ENCODE peak calls at places on chromosomes 11 and 22, in ten cellular contexts. One of them, this sample, is unnamed.

GRCh38 chr11:37946155-37946766 is 1348.2 kb upstream of the RAG2 start:
- DNase-seq in NCI-H1092: no peak
- DNase-seq in activated CD4-positive, alpha-beta T cell treated with anti-CD3 and anti-CD28 coated beads, Interleukin-2, amount 50 U/mL, for 48 hours: peak
- DNase-seq in progenitor cell of endocrine pancreas: no peak
- DNase-seq in GF-D8: no peak
- DNase-seq in activated T-helper 2 cell treated with anti-CD3 and anti-CD28 coated beads, Interferon-gamma antibody, Interleukin-2, Interleukin-4, amounts not matched to agents 10 μg/mL and 5 μg/mL and 100 μg/mL, durations not matched to agents 14 hours and 24 hours and 36 hours: no peak
- DNase-seq in dermis blood vessel endothelial cell: peak
- DNase-seq in T47D: no peak
- DNase-seq in stimulated activated naive CD8-positive, alpha-beta T cell treated with anti-CD3 and anti-CD28 coated beads, Interleukin-15, Interleukin-2, amounts not matched to agents 100 U/mL and 50 U/mL, for 24 hours: peak
- DNase-seq in CD4-positive, CD25-positive, alpha-beta regulatory T cell: no peak
- DNase-seq in this sample: peak

GRCh38 chr11:17703951-17704350 is 15.4 kb upstream of the MYOD1 start:
- DNase-seq in dermis blood vessel endothelial cell: peak
- DNase-seq in CD4-positive, CD25-positive, alpha-beta regulatory T cell: no peak
- DNase-seq in GF-D8: no peak
- DNase-seq in NCI-H1092: no peak
- DNase-seq in activated CD4-positive, alpha-beta T cell treated with anti-CD3 and anti-CD28 coated beads, Interleukin-2, amount 50 U/mL, for 48 hours: no peak
- DNase-seq in stimulated activated naive CD8-positive, alpha-beta T cell treated with anti-CD3 and anti-CD28 coated beads, Interleukin-15, Interleukin-2, amounts not matched to agents 100 U/mL and 50 U/mL, for 24 hours: no peak
- DNase-seq in activated T-helper 2 cell treated with anti-CD3 and anti-CD28 coated beads, Interferon-gamma antibody, Interleukin-2, Interleukin-4, amounts not matched to agents 10 μg/mL and 5 μg/mL and 100 μg/mL, durations not matched to agents 14 hours and 24 hours and 36 hours: no peak
- DNase-seq in progenitor cell of endocrine pancreas: no peak
- DNase-seq in T47D: peak
- DNase-seq in this sample: no peak

GRCh38 chr11:74702383-74703007 is 28.7 kb downstream of the CHRDL2 start:
- DNase-seq in GF-D8: no peak
- DNase-seq in T47D: peak
- DNase-seq in stimulated activated naive CD8-positive, alpha-beta T cell treated with anti-CD3 and anti-CD28 coated beads, Interleukin-15, Interleukin-2, amounts not matched to agents 100 U/mL and 50 U/mL, for 24 hours: peak
- DNase-seq in progenitor cell of endocrine pancreas: peak
- DNase-seq in activated CD4-positive, alpha-beta T cell treated with anti-CD3 and anti-CD28 coated beads, Interleukin-2, amount 50 U/mL, for 48 hours: peak
- DNase-seq in CD4-positive, CD25-positive, alpha-beta regulatory T cell: peak
- DNase-seq in activated T-helper 2 cell treated with anti-CD3 and anti-CD28 coated beads, Interferon-gamma antibody, Interleukin-2, Interleukin-4, amounts not matched to agents 10 μg/mL and 5 μg/mL and 100 μg/mL, durations not matched to agents 14 hours and 24 hours and 36 hours: peak
- DNase-seq in dermis blood vessel endothelial cell: peak
- DNase-seq in NCI-H1092: peak
- DNase-seq in this sample: peak

GRCh38 chr11:12182650-12183511 is 72.5 kb downstream of the MICAL2 start:
- DNase-seq in NCI-H1092: no peak
- DNase-seq in GF-D8: no peak
- DNase-seq in CD4-positive, CD25-positive, alpha-beta regulatory T cell: no peak
- DNase-seq in activated T-helper 2 cell treated with anti-CD3 and anti-CD28 coated beads, Interferon-gamma antibody, Interleukin-2, Interleukin-4, amounts not matched to agents 10 μg/mL and 5 μg/mL and 100 μg/mL, durations not matched to agents 14 hours and 24 hours and 36 hours: no peak
- DNase-seq in dermis blood vessel endothelial cell: peak
- DNase-seq in stimulated activated naive CD8-positive, alpha-beta T cell treated with anti-CD3 and anti-CD28 coated beads, Interleukin-15, Interleukin-2, amounts not matched to agents 100 U/mL and 50 U/mL, for 24 hours: peak
- DNase-seq in T47D: no peak
- DNase-seq in progenitor cell of endocrine pancreas: no peak
- DNase-seq in activated CD4-positive, alpha-beta T cell treated with anti-CD3 and anti-CD28 coated beads, Interleukin-2, amount 50 U/mL, for 48 hours: no peak
- DNase-seq in this sample: peak

GRCh38 chr22:23094695-23095466 is 24.6 kb downstream of the GNAZ start:
- DNase-seq in progenitor cell of endocrine pancreas: no peak
- DNase-seq in GF-D8: no peak
- DNase-seq in activated CD4-positive, alpha-beta T cell treated with anti-CD3 and anti-CD28 coated beads, Interleukin-2, amount 50 U/mL, for 48 hours: no peak
- DNase-seq in activated T-helper 2 cell treated with anti-CD3 and anti-CD28 coated beads, Interferon-gamma antibody, Interleukin-2, Interleukin-4, amounts not matched to agents 10 μg/mL and 5 μg/mL and 100 μg/mL, durations not matched to agents 14 hours and 24 hours and 36 hours: no peak
- DNase-seq in T47D: no peak
- DNase-seq in dermis blood vessel endothelial cell: no peak
- DNase-seq in stimulated activated naive CD8-positive, alpha-beta T cell treated with anti-CD3 and anti-CD28 coated beads, Interleukin-15, Interleukin-2, amounts not matched to agents 100 U/mL and 50 U/mL, for 24 hours: no peak
- DNase-seq in CD4-positive, CD25-positive, alpha-beta regulatory T cell: no peak
- DNase-seq in NCI-H1092: peak
- DNase-seq in this sample: no peak

GRCh38 chr11:103676413-103676812 is 360.0 kb upstream of the DDI1 start:
- DNase-seq in activated T-helper 2 cell treated with anti-CD3 and anti-CD28 coated beads, Interferon-gamma antibody, Interleukin-2, Interleukin-4, amounts not matched to agents 10 μg/mL and 5 μg/mL and 100 μg/mL, durations not matched to agents 14 hours and 24 hours and 36 hours: no peak
- DNase-seq in progenitor cell of endocrine pancreas: no peak
- DNase-seq in CD4-positive, CD25-positive, alpha-beta regulatory T cell: no peak
- DNase-seq in dermis blood vessel endothelial cell: no peak
- DNase-seq in activated CD4-positive, alpha-beta T cell treated with anti-CD3 and anti-CD28 coated beads, Interleukin-2, amount 50 U/mL, for 48 hours: no peak
- DNase-seq in GF-D8: no peak
- DNase-seq in NCI-H1092: no peak
- DNase-seq in stimulated activated naive CD8-positive, alpha-beta T cell treated with anti-CD3 and anti-CD28 coated beads, Interleukin-15, Interleukin-2, amounts not matched to agents 100 U/mL and 50 U/mL, for 24 hours: no peak
- DNase-seq in T47D: no peak
- DNase-seq in this sample: no peak

GRCh38 chr11:13637125-13638119 is 31.0 kb upstream of the FAR1 start:
- DNase-seq in CD4-positive, CD25-positive, alpha-beta regulatory T cell: no peak
- DNase-seq in progenitor cell of endocrine pancreas: no peak
- DNase-seq in dermis blood vessel endothelial cell: no peak
- DNase-seq in activated CD4-positive, alpha-beta T cell treated with anti-CD3 and anti-CD28 coated beads, Interleukin-2, amount 50 U/mL, for 48 hours: no peak
- DNase-seq in GF-D8: no peak
- DNase-seq in T47D: no peak
- DNase-seq in stimulated activated naive CD8-positive, alpha-beta T cell treated with anti-CD3 and anti-CD28 coated beads, Interleukin-15, Interleukin-2, amounts not matched to agents 100 U/mL and 50 U/mL, for 24 hours: no peak
- DNase-seq in activated T-helper 2 cell treated with anti-CD3 and anti-CD28 coated beads, Interferon-gamma antibody, Interleukin-2, Interleukin-4, amounts not matched to agents 10 μg/mL and 5 μg/mL and 100 μg/mL, durations not matched to agents 14 hours and 24 hours and 36 hours: no peak
- DNase-seq in NCI-H1092: no peak
- DNase-seq in this sample: no peak

GRCh38 chr11:9982127-9982795 is 311.8 kb downstream of the SBF2 start:
- DNase-seq in T47D: no peak
- DNase-seq in CD4-positive, CD25-positive, alpha-beta regulatory T cell: no peak
- DNase-seq in GF-D8: no peak
- DNase-seq in dermis blood vessel endothelial cell: peak
- DNase-seq in NCI-H1092: no peak
- DNase-seq in progenitor cell of endocrine pancreas: no peak
- DNase-seq in stimulated activated naive CD8-positive, alpha-beta T cell treated with anti-CD3 and anti-CD28 coated beads, Interleukin-15, Interleukin-2, amounts not matched to agents 100 U/mL and 50 U/mL, for 24 hours: no peak
- DNase-seq in activated T-helper 2 cell treated with anti-CD3 and anti-CD28 coated beads, Interferon-gamma antibody, Interleukin-2, Interleukin-4, amounts not matched to agents 10 μg/mL and 5 μg/mL and 100 μg/mL, durations not matched to agents 14 hours and 24 hours and 36 hours: no peak
- DNase-seq in activated CD4-positive, alpha-beta T cell treated with anti-CD3 and anti-CD28 coated beads, Interleukin-2, amount 50 U/mL, for 48 hours: no peak
- DNase-seq in this sample: no peak

GRCh38 chr11:115802641-115803040 is 298.4 kb upstream of the CADM1 start:
- DNase-seq in T47D: no peak
- DNase-seq in GF-D8: no peak
- DNase-seq in stimulated activated naive CD8-positive, alpha-beta T cell treated with anti-CD3 and anti-CD28 coated beads, Interleukin-15, Interleukin-2, amounts not matched to agents 100 U/mL and 50 U/mL, for 24 hours: no peak
- DNase-seq in NCI-H1092: no peak
- DNase-seq in dermis blood vessel endothelial cell: no peak
- DNase-seq in activated T-helper 2 cell treated with anti-CD3 and anti-CD28 coated beads, Interferon-gamma antibody, Interleukin-2, Interleukin-4, amounts not matched to agents 10 μg/mL and 5 μg/mL and 100 μg/mL, durations not matched to agents 14 hours and 24 hours and 36 hours: no peak
- DNase-seq in activated CD4-positive, alpha-beta T cell treated with anti-CD3 and anti-CD28 coated beads, Interleukin-2, amount 50 U/mL, for 48 hours: no peak
- DNase-seq in progenitor cell of endocrine pancreas: no peak
- DNase-seq in CD4-positive, CD25-positive, alpha-beta regulatory T cell: no peak
- DNase-seq in this sample: no peak

GRCh38 chr22:45818130-45819085 is 146.8 kb downstream of the ATXN10 start:
- DNase-seq in GF-D8: no peak
- DNase-seq in dermis blood vessel endothelial cell: no peak
- DNase-seq in NCI-H1092: no peak
- DNase-seq in T47D: no peak
- DNase-seq in progenitor cell of endocrine pancreas: no peak
- DNase-seq in CD4-positive, CD25-positive, alpha-beta regulatory T cell: no peak
- DNase-seq in activated CD4-positive, alpha-beta T cell treated with anti-CD3 and anti-CD28 coated beads, Interleukin-2, amount 50 U/mL, for 48 hours: no peak
- DNase-seq in activated T-helper 2 cell treated with anti-CD3 and anti-CD28 coated beads, Interferon-gamma antibody, Interleukin-2, Interleukin-4, amounts not matched to agents 10 μg/mL and 5 μg/mL and 100 μg/mL, durations not matched to agents 14 hours and 24 hours and 36 hours: no peak
- DNase-seq in stimulated activated naive CD8-positive, alpha-beta T cell treated with anti-CD3 and anti-CD28 coated beads, Interleukin-15, Interleukin-2, amounts not matched to agents 100 U/mL and 50 U/mL, for 24 hours: no peak
- DNase-seq in this sample: peak

GRCh38 chr11:74341926-74342325 is 30.5 kb upstream of the P4HA3 start:
- DNase-seq in T47D: no peak
- DNase-seq in NCI-H1092: no peak
- DNase-seq in activated CD4-positive, alpha-beta T cell treated with anti-CD3 and anti-CD28 coated beads, Interleukin-2, amount 50 U/mL, for 48 hours: no peak
- DNase-seq in dermis blood vessel endothelial cell: peak
- DNase-seq in activated T-helper 2 cell treated with anti-CD3 and anti-CD28 coated beads, Interferon-gamma antibody, Interleukin-2, Interleukin-4, amounts not matched to agents 10 μg/mL and 5 μg/mL and 100 μg/mL, durations not matched to agents 14 hours and 24 hours and 36 hours: no peak
- DNase-seq in stimulated activated naive CD8-positive, alpha-beta T cell treated with anti-CD3 and anti-CD28 coated beads, Interleukin-15, Interleukin-2, amounts not matched to agents 100 U/mL and 50 U/mL, for 24 hours: no peak
- DNase-seq in progenitor cell of endocrine pancreas: no peak
- DNase-seq in GF-D8: no peak
- DNase-seq in CD4-positive, CD25-positive, alpha-beta regulatory T cell: no peak
- DNase-seq in this sample: no peak

GRCh38 chr11:64619811-64620285 is 28.8 kb downstream of the SLC22A12 start:
- DNase-seq in stimulated activated naive CD8-positive, alpha-beta T cell treated with anti-CD3 and anti-CD28 coated beads, Interleukin-15, Interleukin-2, amounts not matched to agents 100 U/mL and 50 U/mL, for 24 hours: no peak
- DNase-seq in CD4-positive, CD25-positive, alpha-beta regulatory T cell: no peak
- DNase-seq in dermis blood vessel endothelial cell: peak
- DNase-seq in NCI-H1092: peak
- DNase-seq in progenitor cell of endocrine pancreas: no peak
- DNase-seq in T47D: no peak
- DNase-seq in GF-D8: no peak
- DNase-seq in activated T-helper 2 cell treated with anti-CD3 and anti-CD28 coated beads, Interferon-gamma antibody, Interleukin-2, Interleukin-4, amounts not matched to agents 10 μg/mL and 5 μg/mL and 100 μg/mL, durations not matched to agents 14 hours and 24 hours and 36 hours: no peak
- DNase-seq in activated CD4-positive, alpha-beta T cell treated with anti-CD3 and anti-CD28 coated beads, Interleukin-2, amount 50 U/mL, for 48 hours: peak
- DNase-seq in this sample: peak

GRCh38 chr22:17633217-17633997 is 4.9 kb upstream of the ATP6V1E1 start:
- DNase-seq in dermis blood vessel endothelial cell: no peak
- DNase-seq in GF-D8: no peak
- DNase-seq in T47D: no peak
- DNase-seq in progenitor cell of endocrine pancreas: no peak
- DNase-seq in CD4-positive, CD25-positive, alpha-beta regulatory T cell: no peak
- DNase-seq in stimulated activated naive CD8-positive, alpha-beta T cell treated with anti-CD3 and anti-CD28 coated beads, Interleukin-15, Interleukin-2, amounts not matched to agents 100 U/mL and 50 U/mL, for 24 hours: no peak
- DNase-seq in NCI-H1092: no peak
- DNase-seq in activated T-helper 2 cell treated with anti-CD3 and anti-CD28 coated beads, Interferon-gamma antibody, Interleukin-2, Interleukin-4, amounts not matched to agents 10 μg/mL and 5 μg/mL and 100 μg/mL, durations not matched to agents 14 hours and 24 hours and 36 hours: no peak
- DNase-seq in activated CD4-positive, alpha-beta T cell treated with anti-CD3 and anti-CD28 coated beads, Interleukin-2, amount 50 U/mL, for 48 hours: no peak
- DNase-seq in this sample: peak

GRCh38 chr22:49181942-49182341 is 645.7 kb downstream of the BRD1 start:
- DNase-seq in GF-D8: no peak
- DNase-seq in activated CD4-positive, alpha-beta T cell treated with anti-CD3 and anti-CD28 coated beads, Interleukin-2, amount 50 U/mL, for 48 hours: no peak
- DNase-seq in dermis blood vessel endothelial cell: no peak
- DNase-seq in stimulated activated naive CD8-positive, alpha-beta T cell treated with anti-CD3 and anti-CD28 coated beads, Interleukin-15, Interleukin-2, amounts not matched to agents 100 U/mL and 50 U/mL, for 24 hours: no peak
- DNase-seq in progenitor cell of endocrine pancreas: no peak
- DNase-seq in activated T-helper 2 cell treated with anti-CD3 and anti-CD28 coated beads, Interferon-gamma antibody, Interleukin-2, Interleukin-4, amounts not matched to agents 10 μg/mL and 5 μg/mL and 100 μg/mL, durations not matched to agents 14 hours and 24 hours and 36 hours: no peak
- DNase-seq in CD4-positive, CD25-positive, alpha-beta regulatory T cell: no peak
- DNase-seq in NCI-H1092: no peak
- DNase-seq in T47D: no peak
- DNase-seq in this sample: no peak

GRCh38 chr11:132312161-132312560 is 941.7 kb downstream of the NTM start:
- DNase-seq in activated CD4-positive, alpha-beta T cell treated with anti-CD3 and anti-CD28 coated beads, Interleukin-2, amount 50 U/mL, for 48 hours: no peak
- DNase-seq in activated T-helper 2 cell treated with anti-CD3 and anti-CD28 coated beads, Interferon-gamma antibody, Interleukin-2, Interleukin-4, amounts not matched to agents 10 μg/mL and 5 μg/mL and 100 μg/mL, durations not matched to agents 14 hours and 24 hours and 36 hours: no peak
- DNase-seq in NCI-H1092: no peak
- DNase-seq in progenitor cell of endocrine pancreas: no peak
- DNase-seq in stimulated activated naive CD8-positive, alpha-beta T cell treated with anti-CD3 and anti-CD28 coated beads, Interleukin-15, Interleukin-2, amounts not matched to agents 100 U/mL and 50 U/mL, for 24 hours: no peak
- DNase-seq in dermis blood vessel endothelial cell: peak
- DNase-seq in CD4-positive, CD25-positive, alpha-beta regulatory T cell: no peak
- DNase-seq in GF-D8: no peak
- DNase-seq in T47D: no peak
- DNase-seq in this sample: peak

GRCh38 chr22:22342697-22343602 is 98.4 kb downstream of the VPREB1 start:
- DNase-seq in T47D: peak
- DNase-seq in activated T-helper 2 cell treated with anti-CD3 and anti-CD28 coated beads, Interferon-gamma antibody, Interleukin-2, Interleukin-4, amounts not matched to agents 10 μg/mL and 5 μg/mL and 100 μg/mL, durations not matched to agents 14 hours and 24 hours and 36 hours: peak
- DNase-seq in CD4-positive, CD25-positive, alpha-beta regulatory T cell: peak
- DNase-seq in GF-D8: no peak
- DNase-seq in stimulated activated naive CD8-positive, alpha-beta T cell treated with anti-CD3 and anti-CD28 coated beads, Interleukin-15, Interleukin-2, amounts not matched to agents 100 U/mL and 50 U/mL, for 24 hours: peak
- DNase-seq in NCI-H1092: peak
- DNase-seq in dermis blood vessel endothelial cell: peak
- DNase-seq in activated CD4-positive, alpha-beta T cell treated with anti-CD3 and anti-CD28 coated beads, Interleukin-2, amount 50 U/mL, for 48 hours: peak
- DNase-seq in progenitor cell of endocrine pancreas: peak
- DNase-seq in this sample: peak

GRCh38 chr11:18490319-18490718 is 34.7 kb downstream of the LDHAL6A start:
- DNase-seq in activated T-helper 2 cell treated with anti-CD3 and anti-CD28 coated beads, Interferon-gamma antibody, Interleukin-2, Interleukin-4, amounts not matched to agents 10 μg/mL and 5 μg/mL and 100 μg/mL, durations not matched to agents 14 hours and 24 hours and 36 hours: no peak
- DNase-seq in stimulated activated naive CD8-positive, alpha-beta T cell treated with anti-CD3 and anti-CD28 coated beads, Interleukin-15, Interleukin-2, amounts not matched to agents 100 U/mL and 50 U/mL, for 24 hours: no peak
- DNase-seq in activated CD4-positive, alpha-beta T cell treated with anti-CD3 and anti-CD28 coated beads, Interleukin-2, amount 50 U/mL, for 48 hours: no peak
- DNase-seq in GF-D8: no peak
- DNase-seq in CD4-positive, CD25-positive, alpha-beta regulatory T cell: no peak
- DNase-seq in NCI-H1092: no peak
- DNase-seq in dermis blood vessel endothelial cell: no peak
- DNase-seq in progenitor cell of endocrine pancreas: no peak
- DNase-seq in T47D: no peak
- DNase-seq in this sample: peak

GRCh38 chr11:3909901-3910300 is 54.4 kb downstream of the STIM1 start:
- DNase-seq in stimulated activated naive CD8-positive, alpha-beta T cell treated with anti-CD3 and anti-CD28 coated beads, Interleukin-15, Interleukin-2, amounts not matched to agents 100 U/mL and 50 U/mL, for 24 hours: no peak
- DNase-seq in NCI-H1092: no peak
- DNase-seq in activated CD4-positive, alpha-beta T cell treated with anti-CD3 and anti-CD28 coated beads, Interleukin-2, amount 50 U/mL, for 48 hours: no peak
- DNase-seq in T47D: no peak
- DNase-seq in activated T-helper 2 cell treated with anti-CD3 and anti-CD28 coated beads, Interferon-gamma antibody, Interleukin-2, Interleukin-4, amounts not matched to agents 10 μg/mL and 5 μg/mL and 100 μg/mL, durations not matched to agents 14 hours and 24 hours and 36 hours: no peak
- DNase-seq in CD4-positive, CD25-positive, alpha-beta regulatory T cell: no peak
- DNase-seq in GF-D8: no peak
- DNase-seq in progenitor cell of endocrine pancreas: no peak
- DNase-seq in dermis blood vessel endothelial cell: no peak
- DNase-seq in this sample: no peak

GRCh38 chr22:36954251-36955014 is 41.0 kb downstream of the CSF2RB start:
- DNase-seq in CD4-positive, CD25-positive, alpha-beta regulatory T cell: no peak
- DNase-seq in stimulated activated naive CD8-positive, alpha-beta T cell treated with anti-CD3 and anti-CD28 coated beads, Interleukin-15, Interleukin-2, amounts not matched to agents 100 U/mL and 50 U/mL, for 24 hours: no peak
- DNase-seq in progenitor cell of endocrine pancreas: no peak
- DNase-seq in activated T-helper 2 cell treated with anti-CD3 and anti-CD28 coated beads, Interferon-gamma antibody, Interleukin-2, Interleukin-4, amounts not matched to agents 10 μg/mL and 5 μg/mL and 100 μg/mL, durations not matched to agents 14 hours and 24 hours and 36 hours: no peak
- DNase-seq in activated CD4-positive, alpha-beta T cell treated with anti-CD3 and anti-CD28 coated beads, Interleukin-2, amount 50 U/mL, for 48 hours: no peak
- DNase-seq in dermis blood vessel endothelial cell: no peak
- DNase-seq in T47D: no peak
- DNase-seq in GF-D8: no peak
- DNase-seq in NCI-H1092: no peak
- DNase-seq in this sample: no peak

GRCh38 chr22:44398791-44399190 is 86.0 kb upstream of the SHISAL1 start:
- DNase-seq in activated T-helper 2 cell treated with anti-CD3 and anti-CD28 coated beads, Interferon-gamma antibody, Interleukin-2, Interleukin-4, amounts not matched to agents 10 μg/mL and 5 μg/mL and 100 μg/mL, durations not matched to agents 14 hours and 24 hours and 36 hours: no peak
- DNase-seq in CD4-positive, CD25-positive, alpha-beta regulatory T cell: no peak
- DNase-seq in NCI-H1092: no peak
- DNase-seq in progenitor cell of endocrine pancreas: peak
- DNase-seq in stimulated activated naive CD8-positive, alpha-beta T cell treated with anti-CD3 and anti-CD28 coated beads, Interleukin-15, Interleukin-2, amounts not matched to agents 100 U/mL and 50 U/mL, for 24 hours: no peak
- DNase-seq in activated CD4-positive, alpha-beta T cell treated with anti-CD3 and anti-CD28 coated beads, Interleukin-2, amount 50 U/mL, for 48 hours: no peak
- DNase-seq in T47D: no peak
- DNase-seq in dermis blood vessel endothelial cell: no peak
- DNase-seq in GF-D8: no peak
- DNase-seq in this sample: no peak

GRCh38 chr11:72633068-72633467 is 41.2 kb downstream of the PDE2A start:
- DNase-seq in dermis blood vessel endothelial cell: no peak
- DNase-seq in stimulated activated naive CD8-positive, alpha-beta T cell treated with anti-CD3 and anti-CD28 coated beads, Interleukin-15, Interleukin-2, amounts not matched to agents 100 U/mL and 50 U/mL, for 24 hours: no peak
- DNase-seq in CD4-positive, CD25-positive, alpha-beta regulatory T cell: no peak
- DNase-seq in T47D: no peak
- DNase-seq in NCI-H1092: no peak
- DNase-seq in progenitor cell of endocrine pancreas: no peak
- DNase-seq in activated T-helper 2 cell treated with anti-CD3 and anti-CD28 coated beads, Interferon-gamma antibody, Interleukin-2, Interleukin-4, amounts not matched to agents 10 μg/mL and 5 μg/mL and 100 μg/mL, durations not matched to agents 14 hours and 24 hours and 36 hours: no peak
- DNase-seq in activated CD4-positive, alpha-beta T cell treated with anti-CD3 and anti-CD28 coated beads, Interleukin-2, amount 50 U/mL, for 48 hours: no peak
- DNase-seq in GF-D8: no peak
- DNase-seq in this sample: no peak

GRCh38 chr11:3859373-3859881 is 4.0 kb downstream of the STIM1 start:
- DNase-seq in GF-D8: no peak
- DNase-seq in stimulated activated naive CD8-positive, alpha-beta T cell treated with anti-CD3 and anti-CD28 coated beads, Interleukin-15, Interleukin-2, amounts not matched to agents 100 U/mL and 50 U/mL, for 24 hours: peak
- DNase-seq in activated CD4-positive, alpha-beta T cell treated with anti-CD3 and anti-CD28 coated beads, Interleukin-2, amount 50 U/mL, for 48 hours: no peak
- DNase-seq in NCI-H1092: no peak
- DNase-seq in T47D: no peak
- DNase-seq in activated T-helper 2 cell treated with anti-CD3 and anti-CD28 coated beads, Interferon-gamma antibody, Interleukin-2, Interleukin-4, amounts not matched to agents 10 μg/mL and 5 μg/mL and 100 μg/mL, durations not matched to agents 14 hours and 24 hours and 36 hours: no peak
- DNase-seq in dermis blood vessel endothelial cell: no peak
- DNase-seq in progenitor cell of endocrine pancreas: no peak
- DNase-seq in CD4-positive, CD25-positive, alpha-beta regulatory T cell: no peak
- DNase-seq in this sample: no peak

GRCh38 chr11:135075740-135076139 is 663.7 kb upstream of the B3GAT1 start:
- DNase-seq in stimulated activated naive CD8-positive, alpha-beta T cell treated with anti-CD3 and anti-CD28 coated beads, Interleukin-15, Interleukin-2, amounts not matched to agents 100 U/mL and 50 U/mL, for 24 hours: peak
- DNase-seq in activated T-helper 2 cell treated with anti-CD3 and anti-CD28 coated beads, Interferon-gamma antibody, Interleukin-2, Interleukin-4, amounts not matched to agents 10 μg/mL and 5 μg/mL and 100 μg/mL, durations not matched to agents 14 hours and 24 hours and 36 hours: peak
- DNase-seq in CD4-positive, CD25-positive, alpha-beta regulatory T cell: peak
- DNase-seq in progenitor cell of endocrine pancreas: no peak
- DNase-seq in NCI-H1092: no peak
- DNase-seq in activated CD4-positive, alpha-beta T cell treated with anti-CD3 and anti-CD28 coated beads, Interleukin-2, amount 50 U/mL, for 48 hours: peak
- DNase-seq in T47D: no peak
- DNase-seq in dermis blood vessel endothelial cell: peak
- DNase-seq in GF-D8: no peak
- DNase-seq in this sample: peak

GRCh38 chr22:28108851-28109250 is 189.8 kb upstream of the PITPNB start:
- DNase-seq in dermis blood vessel endothelial cell: no peak
- DNase-seq in CD4-positive, CD25-positive, alpha-beta regulatory T cell: no peak
- DNase-seq in activated T-helper 2 cell treated with anti-CD3 and anti-CD28 coated beads, Interferon-gamma antibody, Interleukin-2, Interleukin-4, amounts not matched to agents 10 μg/mL and 5 μg/mL and 100 μg/mL, durations not matched to agents 14 hours and 24 hours and 36 hours: no peak
- DNase-seq in T47D: no peak
- DNase-seq in GF-D8: no peak
- DNase-seq in activated CD4-positive, alpha-beta T cell treated with anti-CD3 and anti-CD28 coated beads, Interleukin-2, amount 50 U/mL, for 48 hours: no peak
- DNase-seq in stimulated activated naive CD8-positive, alpha-beta T cell treated with anti-CD3 and anti-CD28 coated beads, Interleukin-15, Interleukin-2, amounts not matched to agents 100 U/mL and 50 U/mL, for 24 hours: no peak
- DNase-seq in progenitor cell of endocrine pancreas: no peak
- DNase-seq in NCI-H1092: no peak
- DNase-seq in this sample: no peak

GRCh38 chr11:70161043-70161625 is 42.0 kb upstream of the FADD start:
- DNase-seq in NCI-H1092: no peak
- DNase-seq in progenitor cell of endocrine pancreas: no peak
- DNase-seq in activated CD4-positive, alpha-beta T cell treated with anti-CD3 and anti-CD28 coated beads, Interleukin-2, amount 50 U/mL, for 48 hours: no peak
- DNase-seq in activated T-helper 2 cell treated with anti-CD3 and anti-CD28 coated beads, Interferon-gamma antibody, Interleukin-2, Interleukin-4, amounts not matched to agents 10 μg/mL and 5 μg/mL and 100 μg/mL, durations not matched to agents 14 hours and 24 hours and 36 hours: no peak
- DNase-seq in T47D: no peak
- DNase-seq in stimulated activated naive CD8-positive, alpha-beta T cell treated with anti-CD3 and anti-CD28 coated beads, Interleukin-15, Interleukin-2, amounts not matched to agents 100 U/mL and 50 U/mL, for 24 hours: no peak
- DNase-seq in dermis blood vessel endothelial cell: no peak
- DNase-seq in GF-D8: no peak
- DNase-seq in CD4-positive, CD25-positive, alpha-beta regulatory T cell: no peak
- DNase-seq in this sample: no peak